ENCODE peak calls at places on chromosomes 11 and 22, in six cellular contexts. I, S, G, Y, E and F are unnamed samples.

GRCh38 chr11:70517996-70518907 is 119.9 kb downstream of the CTTN start:
- DNase-seq in I (peak; percentile 9), S (peak; percentile 50), G (no peak), Y (no peak), E (no peak), F (no peak)

GRCh38 chr22:47043835-47044721 is 281.6 kb downstream of the TBC1D22A start:
- DNase-seq in I (no peak), S (peak; percentile 77), G (no peak), Y (no peak), E (no peak), F (peak; percentile 83)

GRCh38 chr11:92129811-92130210 is 94.8 kb upstream of the FAT3 start:
- DNase-seq in I (no peak), S (no peak), G (no peak), Y (no peak), E (no peak), F (no peak)

GRCh38 chr11:75105462-75105925 is 8.8 kb upstream of the OR2AT4 start:
- DNase-seq in I (no peak), S (peak; percentile 69), G (peak; percentile 22), Y (no peak), E (no peak), F (peak; percentile 87)

GRCh38 chr22:47020157-47020556 is 257.7 kb downstream of the TBC1D22A start:
- DNase-seq in I (no peak), S (no peak), G (no peak), Y (no peak), E (no peak), F (no peak)

GRCh38 chr11:120128392-120129172 is 9.3 kb downstream of the TRIM29 start:
- DNase-seq in I (no peak), S (peak; percentile 65), G (no peak), Y (no peak), E (no peak), F (peak; percentile 13)

GRCh38 chr11:123188508-123189165 is 6.4 kb downstream of the CLMP start:
- DNase-seq in I (peak; percentile 46), S (peak; percentile 16), G (no peak), Y (no peak), E (no peak), F (peak; percentile 73)

GRCh38 chr22:25111579-25112517 is 87.8 kb upstream of the CRYBB3 start:
- DNase-seq in I (peak; percentile 9), S (no peak), G (no peak), Y (no peak), E (no peak), F (no peak)

GRCh38 chr22:44917372-44918165 is 92.2 kb downstream of the PHF21B start:
- DNase-seq in I (no peak), S (no peak), G (no peak), Y (no peak), E (no peak), F (no peak)

GRCh38 chr22:18110194-18110943 is at the start of gene TUBA8:
- DNase-seq in I (peak; percentile 55), S (peak; percentile 48), G (peak; percentile 37), Y (peak; percentile 16), E (no peak), F (peak; percentile 43)

GRCh38 chr22:29145321-29146072 is 60.2 kb upstream of the EMID1 start:
- DNase-seq in I (no peak), S (peak; percentile 31), G (no peak), Y (no peak), E (no peak), F (no peak)

GRCh38 chr11:75557649-75558494 is 4.2 kb upstream of the SERPINH1 start:
- DNase-seq in I (peak; percentile 67), S (no peak), G (no peak), Y (no peak), E (no peak), F (peak; percentile 66)

GRCh38 chr11:73141031-73141308 is 1.1 kb downstream of the FCHSD2 start:
- DNase-seq in I (peak; percentile 6), S (peak; percentile 21), G (no peak), Y (no peak), E (peak; percentile 28), F (no peak)

GRCh38 chr22:44229809-44230208 is 49.1 kb downstream of the PARVG start:
- DNase-seq in I (no peak), S (no peak), G (no peak), Y (no peak), E (no peak), F (no peak)

GRCh38 chr22:47071812-47072641 is 309.6 kb downstream of the TBC1D22A start:
- DNase-seq in I (no peak), S (no peak), G (no peak), Y (no peak), E (no peak), F (no peak)

GRCh38 chr11:112655386-112655785 is 305.8 kb upstream of the NCAM1 start:
- DNase-seq in I (no peak), S (no peak), G (no peak), Y (no peak), E (no peak), F (no peak)

GRCh38 chr11:69943506-69943905 is 124.3 kb upstream of the FGF3 start:
- DNase-seq in I (no peak), S (no peak), G (no peak), Y (no peak), E (no peak), F (no peak)

GRCh38 chr11:65594991-65595920 is at the start of gene KCNK7:
- DNase-seq in I (no peak), S (no peak), G (no peak), Y (no peak), E (no peak), F (no peak)

GRCh38 chr11:13343067-13343466 is 65.5 kb downstream of the BMAL1 start:
- DNase-seq in I (no peak), S (no peak), G (no peak), Y (no peak), E (no peak), F (no peak)

GRCh38 chr22:23034621-23035556 is 35.4 kb upstream of the GNAZ start:
- DNase-seq in I (no peak), S (no peak), G (no peak), Y (no peak), E (no peak), F (no peak)

GRCh38 chr11:47714554-47715081 is 551 bp downstream of the AGBL2 start:
- DNase-seq in I (peak; percentile 18), S (peak; percentile 35), G (no peak), Y (no peak), E (no peak), F (peak; percentile 52)

GRCh38 chr11:95556342-95557151 is 233.0 kb downstream of the FAM76B start:
- DNase-seq in I (no peak), S (no peak), G (no peak), Y (no peak), E (peak; percentile 6), F (peak; percentile 80)

GRCh38 chr11:9056467-9056866 is 34.9 kb downstream of the SCUBE2 start:
- DNase-seq in I (no peak), S (no peak), G (no peak), Y (no peak), E (no peak), F (no peak)

GRCh38 chr11:119488256-119488995 is 65.5 kb upstream of the THY1 start:
- DNase-seq in I (no peak), S (no peak), G (no peak), Y (no peak), E (no peak), F (no peak)

GRCh38 chr11:58527429-58527828 is 19.5 kb upstream of the OR5B21 start:
- DNase-seq in I (no peak), S (no peak), G (no peak), Y (no peak), E (no peak), F (no peak)